ENCODE peak calls at places on chromosomes 16 and 17, in six cellular contexts. B is H1, R is SK-N-SH, M is GM12878, Q is HepG2, K is K562. A is an unnamed sample.

GRCh38 chr17:11245187-11245586 is 4.2 kb downstream of the SHISA6 start:
- DNase-seq in B (no peak), Q (no peak), K (no peak), M (no peak), R (peak; percentile 19), A (no peak)

GRCh38 chr17:10198509-10199249 is at the start of gene GAS7:
- DNase-seq in M (no peak), Q (no peak), K (peak; percentile 11), B (peak; percentile 89), R (peak; percentile 65), A (no peak)

GRCh38 chr16:46562979-46563378 is 58.2 kb downstream of the SHCBP1 start:
- DNase-seq in B (no peak), M (no peak), R (no peak), Q (no peak), K (no peak), A (no peak)

GRCh38 chr17:81481011-81481799 is 31.4 kb downstream of the ACTG1 start:
- DNase-seq in M (no peak), B (peak; percentile 70), K (peak; percentile 100), R (peak; percentile 99), Q (no peak), A (no peak)

GRCh38 chr16:8717892-8718400 is 43.5 kb downstream of the ABAT start:
- DNase-seq in B (no peak), R (no peak), M (no peak), Q (no peak), K (no peak), A (no peak)

GRCh38 chr17:79706931-79707382 is 23.8 kb upstream of the ENPP7 start:
- DNase-seq in Q (no peak), K (no peak), M (no peak), B (no peak), R (no peak), A (no peak)

GRCh38 chr17:34858941-34859562 is 102.2 kb downstream of the CCT6B start:
- DNase-seq in M (no peak), Q (no peak), R (no peak), B (no peak), K (no peak), A (no peak)

GRCh38 chr17:74353446-74354060 is 8.1 kb downstream of the BTBD17 start:
- DNase-seq in Q (no peak), K (no peak), R (no peak), M (no peak), B (no peak), A (no peak)

GRCh38 chr17:66526827-66527226 is 224.4 kb downstream of the PRKCA start:
- DNase-seq in K (no peak), M (no peak), Q (no peak), R (no peak), B (no peak), A (no peak)

GRCh38 chr17:17109896-17110295 is 67.6 kb downstream of the MPRIP start:
- DNase-seq in M (no peak), K (no peak), B (no peak), Q (no peak), R (no peak), A (no peak)
- TF ChIP-seq GABPA in M (no peak), K (no peak), B (no peak), Q (no peak), R (no peak), A (no peak)

DNA sequence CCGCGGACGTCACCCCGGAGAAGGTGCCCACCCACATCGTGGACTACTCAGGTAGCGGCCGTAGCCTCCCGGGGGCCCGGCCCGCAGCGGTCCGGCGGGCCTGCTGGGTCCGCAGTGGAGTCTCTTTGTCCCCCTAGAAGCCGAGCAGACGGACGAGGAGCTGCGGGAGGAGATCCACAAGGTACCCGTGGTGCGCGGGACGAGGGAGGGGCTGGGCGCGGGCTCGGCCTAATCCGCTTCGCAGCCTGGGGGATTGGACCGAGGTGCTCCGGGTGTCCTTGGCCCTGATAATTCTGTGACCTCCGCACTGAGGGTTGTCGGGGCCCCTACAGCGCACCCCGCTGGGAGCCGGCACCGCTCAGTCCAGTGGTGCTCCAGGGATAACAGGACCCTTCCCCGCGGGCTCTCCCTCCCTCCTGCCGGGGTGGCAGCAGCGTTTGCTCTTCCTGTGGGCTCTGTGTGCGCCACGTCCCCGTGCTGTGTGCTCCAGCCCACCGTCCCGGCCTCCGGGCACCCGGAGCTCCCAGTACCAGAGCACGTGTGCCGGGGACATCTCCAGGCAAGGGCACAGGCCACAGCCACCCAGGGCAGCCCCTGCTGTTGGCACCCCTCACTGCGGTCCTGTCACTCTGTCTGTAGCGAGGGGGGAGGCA is 713 bp downstream of the RHOT2 start:
- DNase-seq in K (peak; percentile 35), B (no peak), Q (no peak), M (no peak), R (peak; percentile 51), A (no peak)
- TF ChIP-seq POLR2AphosphoS5 in K (no peak), B (no peak), Q (no peak), M (no peak), R (no peak), A (no peak)

DNA sequence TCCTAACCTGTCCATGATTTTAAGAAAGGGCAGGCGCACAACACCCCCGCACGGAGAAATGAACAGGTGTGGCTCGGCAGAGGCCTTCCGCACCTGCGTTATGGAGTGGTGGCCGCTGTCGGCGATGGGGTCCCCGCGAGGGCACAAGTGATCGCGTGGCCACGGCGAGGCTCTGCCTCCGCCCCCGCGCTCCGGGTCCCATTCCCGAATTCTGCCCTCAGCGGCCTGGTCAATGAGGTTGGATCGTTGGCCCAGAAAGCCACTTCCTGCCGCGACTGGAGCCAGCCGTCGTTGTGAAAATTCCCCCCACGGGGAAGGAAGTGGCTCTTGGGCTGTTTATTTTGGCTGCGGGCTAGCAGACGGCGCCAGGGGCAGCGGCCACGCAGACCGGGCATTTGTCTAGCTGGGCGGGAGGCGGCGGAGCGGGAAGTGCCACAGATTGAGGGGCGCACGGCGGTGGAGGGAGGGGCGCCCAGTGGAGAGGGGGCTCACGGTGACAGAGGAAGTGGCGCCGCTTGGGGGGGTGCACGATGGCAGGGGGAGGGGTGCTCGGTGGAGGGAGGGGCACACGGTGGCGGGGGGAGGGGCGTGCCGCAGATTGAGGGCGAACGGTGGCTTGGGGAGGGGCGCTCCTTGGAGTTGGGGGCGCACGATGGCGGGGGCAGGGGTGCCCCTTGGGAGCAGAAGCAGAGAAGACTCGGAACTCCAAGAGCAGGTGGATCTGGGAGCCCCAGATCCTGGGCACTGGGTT is 25.0 kb downstream of the MRC2 start:
- DNase-seq in M (no peak), B (peak; percentile 72), Q (no peak), R (peak; percentile 88), K (no peak), A (peak; percentile 76)
- TF ChIP-seq GABPA in M (no peak), B (no peak), Q (no peak), R (peak; percentile 58), K (no peak), A (peak; percentile 44)

GRCh38 chr16:85514601-85515318 is 98.4 kb upstream of the GSE1 start:
- DNase-seq in R (peak; percentile 84), M (no peak), K (no peak), B (no peak), Q (peak; percentile 99), A (no peak)
- TF ChIP-seq POLR2AphosphoS5 in R (peak; percentile 5), M (no peak), K (no peak), B (no peak), Q (peak; percentile 78), A (no peak)

GRCh38 chr17:73348824-73349095 is 37.0 kb upstream of the CDC42EP4 start:
- DNase-seq in Q (no peak), K (no peak), B (no peak), M (no peak), R (no peak), A (no peak)

GRCh38 chr17:73350864-73351263 is 39.1 kb upstream of the CDC42EP4 start:
- DNase-seq in R (no peak), K (no peak), M (no peak), B (no peak), Q (no peak), A (no peak)

GRCh38 chr17:73348018-73348823 is 36.4 kb upstream of the CDC42EP4 start:
- DNase-seq in K (no peak), Q (no peak), M (no peak), R (no peak), B (no peak), A (no peak)

GRCh38 chr17:73349647-73350046 is 37.8 kb upstream of the CDC42EP4 start:
- DNase-seq in M (no peak), R (no peak), K (no peak), B (no peak), Q (no peak), A (no peak)

DNA sequence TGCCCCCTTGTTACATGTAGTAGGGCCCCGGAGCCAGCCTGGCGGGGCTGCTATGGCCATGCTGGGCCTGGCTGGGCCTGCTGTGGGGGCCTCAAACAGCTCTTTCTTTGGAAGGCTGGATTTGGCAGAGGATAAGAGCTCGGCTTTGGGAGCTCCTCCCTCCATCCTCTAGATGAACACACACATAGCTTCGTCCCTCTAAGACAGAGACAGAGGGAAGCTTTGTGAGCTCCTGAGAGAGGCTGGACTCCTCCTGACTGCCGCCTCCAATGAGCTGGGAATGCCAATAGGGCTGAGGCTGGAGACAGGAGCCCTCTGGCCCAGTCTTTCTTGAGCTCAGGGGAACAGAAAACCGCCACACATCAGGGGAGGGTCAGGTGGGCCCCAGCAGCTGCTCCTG is 37.3 kb upstream of the CDC42EP4 start:
- DNase-seq in B (no peak), K (no peak), Q (no peak), R (no peak), M (no peak), A (no peak)
- TF ChIP-seq GABPA in B (no peak), K (no peak), Q (no peak), R (no peak), M (no peak), A (no peak)

DNA sequence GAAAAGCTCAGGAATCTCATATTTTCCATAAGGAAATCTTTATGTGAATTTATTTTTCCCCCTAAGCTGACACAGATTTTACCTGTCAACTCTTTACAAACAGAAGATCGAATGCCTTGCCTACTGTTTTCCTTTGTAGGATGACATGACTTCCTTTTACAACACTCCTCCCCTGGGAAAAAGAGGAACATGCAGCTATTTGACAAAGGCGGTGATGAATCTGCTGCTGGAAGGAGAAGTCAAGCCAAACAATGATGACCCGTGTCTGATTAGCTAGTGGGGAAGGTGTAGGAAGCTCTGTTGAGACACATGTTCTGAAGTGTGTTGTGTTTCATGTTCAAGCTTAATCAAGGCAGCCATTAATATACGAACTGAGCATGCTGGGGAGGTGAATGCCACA is 238.0 kb downstream of the PHKB start:
- DNase-seq in R (no peak), Q (no peak), M (no peak), K (no peak), B (no peak), A (peak; percentile 70)
- TF ChIP-seq POLR2AphosphoS5 in R (no peak), Q (no peak), M (no peak), K (no peak), B (no peak), A (no peak)

GRCh38 chr17:7714721-7715594 is 2.6 kb upstream of the DNAH2 start:
- DNase-seq in B (no peak), M (no peak), K (no peak), R (no peak), Q (no peak), A (no peak)
- TF ChIP-seq GABPA in B (no peak), M (no peak), K (no peak), R (no peak), Q (no peak), A (no peak)

GRCh38 chr17:1241904-1242303 is 28.3 kb upstream of the BHLHA9 start:
- DNase-seq in Q (no peak), R (peak; percentile 68), K (no peak), M (no peak), B (no peak), A (peak; percentile 40)
- TF ChIP-seq POLR2AphosphoS5 in Q (no peak), R (no peak), K (no peak), M (no peak), B (no peak), A (no peak)

A was measured in HL-60.